ENCODE peak calls at places on chromosomes 3 and 15, in seven cellular contexts. X is small intestine, Z is GM23338, V is endodermal cell, Q is left ventricle myocardium inferior, P is right lobe of liver, H is PC-3. T is an unnamed sample.

GRCh38 chr3:170725285-170725731 is 139.4 kb upstream of the SLC7A14 start:
- DNase-seq in Z (no peak), Q (no peak), X (no peak), P (no peak), V (no peak), H (no peak), T (no peak)

GRCh38 chr3:128970741-128971048 is 23.2 kb downstream of the CFAP92 start:
- DNase-seq in P (no peak), H (no peak), X (no peak), Q (no peak), V (no peak), Z (no peak), T (no peak)

GRCh38 chr15:90911906-90912769 is 9.0 kb downstream of the MAN2A2 start:
- DNase-seq in Z (no peak), P (peak), V (no peak), Q (no peak), X (no peak), H (no peak), T (no peak)

GRCh38 chr3:38164136-38164965 is 986 bp upstream of the OXSR1 start:
- DNase-seq in P (peak), Z (no peak), V (no peak), Q (no peak), X (peak), H (no peak), T (no peak)

GRCh38 chr3:12301513-12301912 is 12.6 kb downstream of the PPARG start:
- DNase-seq in P (no peak), Q (no peak), Z (no peak), V (no peak), X (peak), H (no peak), T (no peak)

GRCh38 chr15:24752354-24752753 is 76.8 kb downstream of the NPAP1 start:
- DNase-seq in Z (peak), V (peak), P (no peak), X (no peak), Q (no peak), H (no peak), T (no peak)

GRCh38 chr3:141754032-141754431 is 9.2 kb upstream of the GRK7 start:
- DNase-seq in Z (no peak), V (no peak), H (no peak), Q (no peak), X (no peak), P (no peak), T (no peak)

GRCh38 chr3:165503346-165503745 is 307.2 kb upstream of the SLITRK3 start:
- DNase-seq in X (no peak), Q (no peak), H (no peak), Z (no peak), P (no peak), V (no peak), T (no peak)

GRCh38 chr3:71429610-71429988 is 153.9 kb downstream of the FOXP1 start:
- DNase-seq in Z (no peak), X (no peak), Q (no peak), V (no peak), H (no peak), P (no peak), T (no peak)

GRCh38 chr3:71421820-71422566 is 161.5 kb downstream of the FOXP1 start:
- DNase-seq in P (no peak), Z (no peak), Q (no peak), X (peak), H (no peak), V (no peak), T (no peak)

GRCh38 chr3:71428841-71429609 is 154.5 kb downstream of the FOXP1 start:
- DNase-seq in V (no peak), P (peak), Z (no peak), H (no peak), Q (peak), X (peak), T (peak)

GRCh38 chr3:71423151-71423906 is 160.2 kb downstream of the FOXP1 start:
- DNase-seq in Q (peak), X (peak), P (no peak), Z (no peak), H (peak), V (no peak), T (peak)

GRCh38 chr3:71425491-71426071 is 157.9 kb downstream of the FOXP1 start:
- DNase-seq in V (no peak), X (no peak), Q (no peak), H (peak), P (no peak), Z (no peak), T (peak)
- H3K27ac ChIP-seq in V (no peak), X (no peak), Q (no peak), H (peak), P (no peak), Z (no peak), T (peak)

DNA sequence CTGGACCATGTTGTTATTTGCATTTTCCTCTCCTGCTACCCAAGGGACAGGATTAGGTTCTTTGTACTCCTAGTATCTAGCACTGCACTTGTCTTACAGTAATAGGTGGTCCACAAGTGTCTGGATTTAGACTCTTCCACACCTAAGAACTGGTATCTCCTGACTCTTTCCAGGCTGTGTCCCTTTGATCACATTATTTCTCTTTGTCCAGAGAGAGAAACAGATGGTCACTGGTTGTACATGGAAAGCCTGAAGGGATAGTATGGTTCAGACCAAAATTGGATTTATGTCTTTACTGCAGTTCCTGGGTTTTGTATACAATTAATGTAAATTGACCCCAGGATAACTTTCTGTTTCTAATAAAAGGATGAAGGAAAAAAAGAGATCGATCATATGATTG is 64.0 kb downstream of the PDE8A start:
- DNase-seq in Q (no peak), H (no peak), V (no peak), Z (no peak), P (no peak), X (no peak), T (no peak)
- H3K27ac ChIP-seq in Q (peak), H (peak), V (no peak), Z (no peak), P (peak), X (no peak), T (no peak)

GRCh38 chr3:55286695-55287094 is 200.4 kb downstream of the WNT5A start:
- DNase-seq in P (no peak), H (no peak), Z (no peak), Q (no peak), X (no peak), V (no peak), T (no peak)

GRCh38 chr3:55285156-55285555 is 201.9 kb downstream of the WNT5A start:
- DNase-seq in Q (no peak), H (no peak), V (no peak), P (no peak), Z (no peak), X (no peak), T (no peak)

GRCh38 chr3:55282994-55283393 is 204.1 kb downstream of the WNT5A start:
- DNase-seq in V (peak), X (no peak), P (no peak), Z (peak), Q (no peak), H (no peak), T (no peak)

DNA sequence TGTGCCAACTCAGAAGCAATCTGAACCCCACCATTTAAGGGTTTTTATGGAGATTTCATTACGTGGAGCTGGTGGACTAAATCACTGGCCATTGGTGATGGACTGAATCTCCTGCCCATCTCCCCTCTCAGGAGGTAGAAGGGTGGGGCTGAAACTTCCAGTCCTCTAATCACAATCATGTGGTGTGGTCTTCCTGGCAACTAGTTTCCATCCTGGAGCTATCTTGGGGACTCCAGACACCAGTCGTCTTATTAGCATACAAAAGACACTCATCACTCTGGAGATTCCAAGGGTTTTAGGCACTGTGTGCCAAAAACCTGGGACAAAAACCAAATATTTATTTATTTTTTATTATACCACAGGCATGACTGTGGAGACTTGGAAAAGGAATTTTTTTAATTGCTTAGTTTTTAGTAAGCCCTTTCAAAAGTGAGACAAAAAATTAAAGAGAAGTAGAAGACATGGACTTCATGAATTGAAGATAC is 203.6 kb downstream of the WNT5A start:
- DNase-seq in Z (no peak), H (no peak), P (no peak), V (peak), X (no peak), Q (no peak), T (no peak)
- H3K27ac ChIP-seq in Z (no peak), H (no peak), P (no peak), V (no peak), X (no peak), Q (no peak), T (no peak)

GRCh38 chr3:174329321-174329720 is 529.8 kb upstream of the NAALADL2 start:
- DNase-seq in Z (no peak), X (no peak), V (no peak), P (no peak), H (peak), Q (no peak), T (no peak)
- H3K27ac ChIP-seq in Z (no peak), X (no peak), V (no peak), P (no peak), H (no peak), Q (no peak), T (no peak)

GRCh38 chr3:14429237-14429636 is 26.8 kb downstream of the SLC6A6 start:
- DNase-seq in X (no peak), V (no peak), Z (no peak), H (no peak), P (no peak), Q (no peak), T (no peak)

GRCh38 chr3:14431928-14432834 is 29.8 kb downstream of the SLC6A6 start:
- DNase-seq in Q (peak), H (peak), Z (no peak), V (peak), X (peak), P (peak), T (peak)

GRCh38 chr3:14431556-14431927 is 29.1 kb downstream of the SLC6A6 start:
- DNase-seq in Q (no peak), V (peak), X (no peak), P (no peak), H (no peak), Z (peak), T (no peak)

GRCh38 chr3:14429689-14430452 is 27.5 kb downstream of the SLC6A6 start:
- DNase-seq in V (no peak), Z (no peak), H (no peak), Q (no peak), X (no peak), P (no peak), T (no peak)

DNA sequence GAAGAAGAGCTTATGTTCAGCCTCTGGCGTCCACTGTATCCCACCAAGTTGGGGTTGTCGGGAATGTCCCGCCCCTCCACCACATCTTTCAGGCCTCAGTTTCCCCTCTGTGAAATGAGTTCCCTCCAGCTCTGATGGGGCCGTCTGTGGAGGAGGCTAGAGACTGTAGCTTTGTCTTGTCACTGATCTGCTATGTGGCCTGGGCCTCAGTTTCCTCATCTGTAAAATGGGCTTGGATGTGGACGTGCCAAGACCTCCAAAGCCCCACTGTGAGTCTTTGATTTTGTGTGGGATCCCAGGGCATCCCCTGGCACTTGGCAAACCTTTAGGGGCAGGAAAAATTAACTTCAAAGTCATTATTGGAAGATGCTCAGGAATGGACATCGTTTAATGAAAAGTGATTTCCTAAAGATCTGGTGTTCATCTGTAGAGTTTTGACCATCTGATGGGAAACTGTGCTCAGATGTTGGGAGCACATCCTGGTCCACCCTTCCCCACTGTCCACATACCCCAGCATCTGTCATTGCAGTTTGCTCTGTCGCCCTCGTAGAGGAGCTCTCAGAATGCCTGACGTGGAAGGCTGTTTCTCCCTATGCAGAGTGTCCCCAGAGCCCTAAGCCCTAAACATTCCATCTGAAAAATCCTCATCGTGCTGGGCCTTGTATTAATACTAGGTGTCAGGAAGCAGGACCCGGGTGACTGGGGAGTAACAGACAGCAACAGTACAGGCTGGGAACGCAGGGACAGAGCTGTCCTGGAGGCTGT is 28.5 kb downstream of the SLC6A6 start:
- DNase-seq in P (no peak), Q (no peak), X (no peak), V (no peak), Z (no peak), H (no peak), T (no peak)
- H3K27ac ChIP-seq in P (peak), Q (peak), X (peak), V (no peak), Z (no peak), H (peak), T (no peak)

GRCh38 chr3:99700637-99701268 is 62.4 kb downstream of the COL8A1 start:
- DNase-seq in V (no peak), Q (no peak), Z (no peak), X (no peak), H (no peak), P (no peak), T (no peak)
- H3K27ac ChIP-seq in V (no peak), Q (peak), Z (no peak), X (no peak), H (no peak), P (no peak), T (no peak)

DNA sequence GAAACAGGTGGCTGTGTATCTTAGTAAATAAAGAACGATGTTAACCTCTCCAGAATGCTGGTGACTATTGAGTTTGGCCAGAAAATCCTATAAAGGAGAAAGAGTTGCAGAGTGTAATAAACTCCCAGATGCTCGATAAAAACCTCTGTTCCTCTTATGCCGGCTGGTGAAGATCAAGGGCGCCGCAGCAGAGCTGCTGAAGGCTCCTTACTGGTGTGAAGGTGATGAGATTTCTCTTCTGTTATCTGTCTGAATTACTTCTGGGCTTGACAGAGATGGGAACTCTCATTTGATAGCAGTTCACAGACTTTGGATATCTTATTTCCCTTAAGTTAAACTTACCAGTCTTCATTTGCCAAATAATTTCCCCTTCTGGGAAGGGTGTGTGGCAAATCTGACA is 104.7 kb downstream of the PTPRG start:
- DNase-seq in X (no peak), Z (no peak), P (no peak), Q (no peak), H (no peak), V (no peak), T (no peak)
- H3K27ac ChIP-seq in X (no peak), Z (no peak), P (no peak), Q (peak), H (no peak), V (no peak), T (no peak)

GRCh38 chr15:66741646-66742045 is 39.6 kb downstream of the SMAD6 start:
- DNase-seq in X (no peak), P (peak), Z (no peak), H (no peak), V (no peak), Q (no peak), T (no peak)
- H3K27ac ChIP-seq in X (no peak), P (no peak), Z (no peak), H (no peak), V (no peak), Q (no peak), T (no peak)

T was measured in epithelial cell of prostate.